ENCODE peak calls at places on chromosomes 11 and 22, in five cellular contexts. One of them, this sample, is unnamed.

GRCh38 chr22:19621372-19622060 is 92.8 kb upstream of the SEPTIN5 start:
- DNase-seq in H1: no peak
- DNase-seq in mesenchymal stem cell: no peak
- DNase-seq in H9: no peak
- DNase-seq in trophoblast cell: no peak
- DNase-seq in this sample: no peak

GRCh38 chr11:44112083-44112865 is 16.8 kb downstream of the EXT2 start:
- DNase-seq in mesenchymal stem cell: peak
- DNase-seq in trophoblast cell: no peak
- DNase-seq in H9: no peak
- DNase-seq in H1: no peak
- DNase-seq in this sample: no peak

GRCh38 chr11:129225190-129225589 is 33.1 kb upstream of the ARHGAP32 start:
- DNase-seq in trophoblast cell: no peak
- DNase-seq in mesenchymal stem cell: peak
- DNase-seq in H9: no peak
- DNase-seq in H1: no peak
- DNase-seq in this sample: no peak

GRCh38 chr11:67997460-67997921 is 6.4 kb downstream of the UNC93B1 start:
- DNase-seq in trophoblast cell: no peak
- DNase-seq in mesenchymal stem cell: no peak
- DNase-seq in H9: no peak
- DNase-seq in H1: no peak
- DNase-seq in this sample: no peak

GRCh38 chr11:60803273-60803936 is 18.3 kb downstream of the MS4A10 start:
- DNase-seq in H1: no peak
- DNase-seq in H9: no peak
- DNase-seq in mesenchymal stem cell: no peak
- DNase-seq in trophoblast cell: no peak
- DNase-seq in this sample: no peak

GRCh38 chr22:26461188-26461810 is 22.3 kb downstream of the HPS4 start:
- DNase-seq in trophoblast cell: peak
- DNase-seq in H1: peak
- DNase-seq in H9: peak
- DNase-seq in mesenchymal stem cell: peak
- DNase-seq in this sample: peak

GRCh38 chr22:19882446-19883381 is 28.0 kb upstream of the GNB1L start:
- DNase-seq in H9: peak
- DNase-seq in mesenchymal stem cell: no peak
- DNase-seq in H1: peak
- DNase-seq in trophoblast cell: no peak
- DNase-seq in this sample: no peak

GRCh38 chr11:46846510-46846830 is 390 bp upstream of the CKAP5 start:
- DNase-seq in H1: no peak
- DNase-seq in mesenchymal stem cell: no peak
- DNase-seq in trophoblast cell: no peak
- DNase-seq in H9: no peak
- DNase-seq in this sample: no peak

GRCh38 chr22:22057617-22058378 is 75.2 kb upstream of the TOP3B start:
- DNase-seq in H1: no peak
- DNase-seq in mesenchymal stem cell: no peak
- DNase-seq in trophoblast cell: no peak
- DNase-seq in H9: no peak
- DNase-seq in this sample: no peak

GRCh38 chr22:46365166-46365624 is 29.7 kb downstream of the TRMU start:
- DNase-seq in trophoblast cell: no peak
- DNase-seq in mesenchymal stem cell: no peak
- DNase-seq in H9: no peak
- DNase-seq in H1: no peak
- DNase-seq in this sample: no peak

GRCh38 chr11:78929092-78929905 is 354.6 kb upstream of the NARS2 start:
- DNase-seq in H9: peak
- DNase-seq in mesenchymal stem cell: no peak
- DNase-seq in H1: peak
- DNase-seq in trophoblast cell: no peak
- DNase-seq in this sample: peak

GRCh38 chr11:123407124-123407995 is 22.7 kb upstream of the GRAMD1B start:
- DNase-seq in H1: peak
- DNase-seq in mesenchymal stem cell: peak
- DNase-seq in trophoblast cell: peak
- DNase-seq in H9: peak
- DNase-seq in this sample: peak
- H3K4me2 ChIP-seq in H1: no peak
- H3K4me2 ChIP-seq in mesenchymal stem cell: peak
- H3K4me2 ChIP-seq in trophoblast cell: no peak
- H3K4me2 ChIP-seq in H9: no peak
- H3K4me2 ChIP-seq in this sample: no peak

GRCh38 chr11:15745266-15745665 is 611.1 kb downstream of the SOX6 start:
- DNase-seq in trophoblast cell: no peak
- DNase-seq in H9: no peak
- DNase-seq in mesenchymal stem cell: peak
- DNase-seq in H1: no peak
- DNase-seq in this sample: no peak

GRCh38 chr11:15743244-15743629 is 613.1 kb downstream of the SOX6 start:
- DNase-seq in trophoblast cell: no peak
- DNase-seq in H9: no peak
- DNase-seq in mesenchymal stem cell: no peak
- DNase-seq in H1: no peak
- DNase-seq in this sample: no peak

GRCh38 chr11:15742626-15743243 is 613.6 kb downstream of the SOX6 start:
- DNase-seq in mesenchymal stem cell: peak
- DNase-seq in trophoblast cell: no peak
- DNase-seq in H1: no peak
- DNase-seq in H9: no peak
- DNase-seq in this sample: no peak

GRCh38 chr11:15747671-15748070 is 608.7 kb downstream of the SOX6 start:
- DNase-seq in H1: no peak
- DNase-seq in trophoblast cell: no peak
- DNase-seq in mesenchymal stem cell: peak
- DNase-seq in H9: no peak
- DNase-seq in this sample: no peak

DNA sequence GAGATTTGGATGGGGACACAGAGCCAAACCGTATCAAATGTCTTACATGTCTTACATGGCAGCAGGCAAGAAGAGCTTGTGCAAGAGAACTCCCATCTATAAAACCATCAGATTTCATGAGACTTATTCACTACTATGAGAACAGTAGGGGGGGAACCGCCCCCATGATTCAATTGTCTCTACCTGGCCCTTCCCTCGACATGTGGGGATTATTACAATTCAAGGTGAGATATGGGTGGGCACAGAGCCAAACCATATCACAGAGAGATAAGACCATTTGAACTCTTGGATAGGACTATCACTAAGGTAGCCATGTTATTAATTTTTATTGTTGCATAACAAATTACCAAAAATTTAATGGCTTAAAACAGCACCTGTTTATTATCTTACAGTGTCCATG is 611.7 kb downstream of the SOX6 start:
- DNase-seq in H1: no peak
- DNase-seq in trophoblast cell: no peak
- DNase-seq in H9: no peak
- DNase-seq in mesenchymal stem cell: no peak
- DNase-seq in this sample: no peak
- H2BK12ac ChIP-seq in H1: no peak
- H2BK12ac ChIP-seq in trophoblast cell: no peak
- H2BK12ac ChIP-seq in H9: no peak
- H2BK12ac ChIP-seq in mesenchymal stem cell: no peak
- H2BK12ac ChIP-seq in this sample: no peak

DNA sequence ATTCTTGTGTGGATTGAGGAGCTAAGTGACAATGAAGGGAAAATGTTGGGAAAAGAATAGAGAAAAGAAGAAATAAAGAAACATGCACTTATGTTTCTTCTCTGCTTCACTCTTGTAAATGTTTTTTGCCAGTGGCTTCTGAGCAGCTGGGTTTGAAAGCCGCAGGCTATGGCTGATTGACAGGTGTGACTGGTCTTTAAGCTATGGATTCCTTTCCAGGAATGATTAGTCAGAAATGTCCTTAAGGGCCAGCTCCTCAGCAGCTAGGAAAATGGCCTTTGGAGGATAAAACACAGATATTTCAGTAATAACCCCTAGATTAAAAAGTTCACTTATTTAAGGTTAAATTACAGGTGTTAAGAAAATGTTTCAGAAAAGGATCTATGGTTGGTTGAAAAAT is 6.5 kb upstream of the USP28 start:
- DNase-seq in trophoblast cell: peak
- DNase-seq in H1: no peak
- DNase-seq in mesenchymal stem cell: no peak
- DNase-seq in H9: no peak
- DNase-seq in this sample: no peak
- H3K4me2 ChIP-seq in trophoblast cell: no peak
- H3K4me2 ChIP-seq in H1: no peak
- H3K4me2 ChIP-seq in mesenchymal stem cell: no peak
- H3K4me2 ChIP-seq in H9: no peak
- H3K4me2 ChIP-seq in this sample: no peak

GRCh38 chr11:118633979-118634378 is 26.6 kb downstream of the PHLDB1 start:
- DNase-seq in trophoblast cell: no peak
- DNase-seq in H1: no peak
- DNase-seq in mesenchymal stem cell: peak
- DNase-seq in H9: no peak
- DNase-seq in this sample: no peak

GRCh38 chr11:118635237-118635591 is 27.8 kb downstream of the PHLDB1 start:
- DNase-seq in H1: no peak
- DNase-seq in trophoblast cell: no peak
- DNase-seq in mesenchymal stem cell: no peak
- DNase-seq in H9: no peak
- DNase-seq in this sample: no peak

GRCh38 chr11:118633319-118633690 is 25.9 kb downstream of the PHLDB1 start:
- DNase-seq in mesenchymal stem cell: no peak
- DNase-seq in H9: no peak
- DNase-seq in H1: no peak
- DNase-seq in trophoblast cell: no peak
- DNase-seq in this sample: no peak

GRCh38 chr11:118635642-118636041 is 28.2 kb downstream of the PHLDB1 start:
- DNase-seq in H9: no peak
- DNase-seq in H1: no peak
- DNase-seq in mesenchymal stem cell: no peak
- DNase-seq in trophoblast cell: no peak
- DNase-seq in this sample: no peak

DNA sequence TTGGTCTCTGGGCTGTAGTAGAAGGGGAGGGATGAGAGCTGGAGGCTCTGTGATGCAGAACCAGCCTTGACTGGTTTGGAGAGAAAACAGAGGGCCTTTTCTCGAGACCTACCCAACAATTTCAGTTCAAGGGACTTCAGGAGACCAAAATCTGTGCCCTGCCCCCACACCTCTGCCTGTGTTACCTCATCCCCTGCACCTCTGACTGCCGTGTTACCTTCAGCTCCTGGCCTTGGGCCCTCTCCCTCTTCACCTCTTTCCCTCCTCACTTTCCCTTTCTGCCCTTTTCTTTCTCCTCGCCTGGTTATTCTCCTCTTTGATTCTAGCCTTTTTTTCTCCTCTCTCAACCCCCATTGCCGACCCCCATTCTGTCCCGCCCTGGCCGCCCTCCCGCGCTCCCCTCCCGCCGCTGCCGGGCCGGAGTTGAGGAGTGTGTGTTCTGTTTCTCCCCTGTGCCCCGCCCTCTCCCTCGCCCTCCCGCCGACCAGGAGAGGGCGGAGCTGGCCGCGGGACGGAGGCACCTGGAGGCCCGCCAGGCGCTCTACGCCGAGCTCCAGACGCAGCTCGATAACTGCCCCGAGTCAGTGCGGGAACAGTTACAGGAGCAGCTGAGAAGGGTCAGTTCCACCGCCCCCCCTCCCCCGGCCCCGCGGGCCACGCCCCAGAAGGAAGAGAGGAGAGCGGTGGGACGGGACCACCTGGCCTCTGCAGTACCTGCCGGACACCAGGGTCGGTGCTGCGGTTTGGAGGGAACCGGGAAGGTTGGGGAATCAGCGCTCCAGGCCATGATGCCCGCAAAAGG is 27.2 kb downstream of the PHLDB1 start:
- DNase-seq in H1: peak
- DNase-seq in trophoblast cell: peak
- DNase-seq in H9: peak
- DNase-seq in mesenchymal stem cell: peak
- DNase-seq in this sample: no peak
- H2BK12ac ChIP-seq in H1: peak
- H2BK12ac ChIP-seq in trophoblast cell: no peak
- H2BK12ac ChIP-seq in H9: no peak
- H2BK12ac ChIP-seq in mesenchymal stem cell: no peak
- H2BK12ac ChIP-seq in this sample: no peak

DNA sequence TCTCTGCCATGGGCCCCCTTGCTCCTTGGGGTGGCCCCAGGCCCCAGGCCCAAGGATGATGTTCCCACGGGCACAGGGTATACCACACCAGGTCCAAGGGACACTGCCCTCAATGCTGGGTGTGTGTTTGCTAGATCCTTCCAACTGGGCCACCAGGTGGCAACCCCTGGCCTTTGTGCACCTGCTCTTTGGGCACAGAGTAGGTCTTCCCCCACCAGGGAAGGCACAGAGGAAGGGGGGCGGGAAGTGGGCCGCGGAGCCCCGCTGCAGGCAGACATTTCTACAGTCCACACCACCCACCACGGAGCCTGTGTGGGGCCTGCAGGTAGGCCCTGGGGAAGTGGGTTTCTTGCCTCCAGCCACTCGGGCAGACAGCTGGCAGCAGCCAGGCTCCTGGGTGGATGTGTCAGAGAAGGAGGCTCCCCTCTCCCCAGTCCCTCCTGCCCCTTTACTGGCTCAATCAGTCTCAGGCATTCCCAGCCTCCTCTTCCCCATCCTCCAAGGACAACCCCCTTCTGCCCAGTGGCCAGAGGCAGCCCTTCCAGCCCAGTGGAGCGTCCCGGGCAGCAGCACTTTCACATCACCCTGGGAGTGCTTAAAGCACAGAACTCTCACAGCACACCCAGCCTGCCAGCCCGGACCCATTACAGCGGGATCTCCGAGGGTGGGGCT is 21.6 kb downstream of the MAFF start:
- DNase-seq in H9: no peak
- DNase-seq in trophoblast cell: no peak
- DNase-seq in mesenchymal stem cell: no peak
- DNase-seq in H1: no peak
- DNase-seq in this sample: no peak
- H3K4me2 ChIP-seq in H9: no peak
- H3K4me2 ChIP-seq in trophoblast cell: no peak
- H3K4me2 ChIP-seq in mesenchymal stem cell: no peak
- H3K4me2 ChIP-seq in H1: no peak
- H3K4me2 ChIP-seq in this sample: no peak

GRCh38 chr11:41053894-41054293 is 405.6 kb downstream of the LRRC4C start:
- DNase-seq in mesenchymal stem cell: no peak
- DNase-seq in H1: no peak
- DNase-seq in H9: no peak
- DNase-seq in trophoblast cell: no peak
- DNase-seq in this sample: no peak
- H2BK12ac ChIP-seq in mesenchymal stem cell: no peak
- H2BK12ac ChIP-seq in H1: no peak
- H2BK12ac ChIP-seq in H9: no peak
- H2BK12ac ChIP-seq in trophoblast cell: no peak
- H2BK12ac ChIP-seq in this sample: no peak

GRCh38 chr22:37301144-37301820 is 19.0 kb downstream of the CYTH4 start:
- DNase-seq in mesenchymal stem cell: peak
- DNase-seq in trophoblast cell: no peak
- DNase-seq in H1: no peak
- DNase-seq in H9: no peak
- DNase-seq in this sample: no peak
- H3K4me2 ChIP-seq in mesenchymal stem cell: no peak
- H3K4me2 ChIP-seq in trophoblast cell: no peak
- H3K4me2 ChIP-seq in H1: no peak
- H3K4me2 ChIP-seq in H9: no peak
- H3K4me2 ChIP-seq in this sample: no peak